ENCODE peak calls at places on chromosome 1, in four cellular contexts. G is A673, B is mesendoderm, H is NCI-H2029. U is an unnamed sample.

GRCh38 chr1:232040260-232040659 is 413.7 kb downstream of the DISC1 start:
- DNase-seq in H (no peak), B (no peak), G (no peak), U (no peak)

GRCh38 chr1:62333431-62333830 is 14.2 kb upstream of the KANK4 start:
- DNase-seq in B (no peak), H (no peak), G (no peak), U (no peak)

GRCh38 chr1:7363481-7363880 is 407.6 kb upstream of the VAMP3 start:
- DNase-seq in B (no peak), H (no peak), G (no peak), U (no peak)

GRCh38 chr1:181675625-181676024 is 192.3 kb downstream of the CACNA1E start:
- DNase-seq in B (no peak), H (no peak), G (no peak), U (peak; percentile 86)

GRCh38 chr1:96978431-96978830 is 256.8 kb downstream of the PTBP2 start:
- DNase-seq in G (peak; percentile 75), B (no peak), H (no peak), U (no peak)

GRCh38 chr1:202144510-202145324 is at the start of gene ARL8A:
- DNase-seq in G (peak; percentile 60), B (no peak), H (no peak), U (no peak)

GRCh38 chr1:160104520-160104885 is 6.1 kb upstream of the IGSF8 start:
- DNase-seq in G (no peak), H (no peak), B (no peak), U (no peak)

GRCh38 chr1:155241851-155242264 is 13.4 kb downstream of the ENTREP3 start:
- DNase-seq in G (no peak), B (no peak), H (no peak), U (no peak)

GRCh38 chr1:22039594-22040347 is 12.7 kb upstream of the CDC42 start:
- DNase-seq in H (peak; percentile 89), B (peak; percentile 77), G (peak; percentile 66), U (no peak)

GRCh38 chr1:86965827-86966182 is 51.4 kb downstream of the HS2ST1 start:
- DNase-seq in G (no peak), H (no peak), B (no peak), U (no peak)

GRCh38 chr1:215551806-215552205 is 15.3 kb upstream of the KCTD3 start:
- DNase-seq in G (no peak), B (no peak), H (no peak), U (no peak)

GRCh38 chr1:158998781-158999161 is 10.9 kb upstream of the IFI16 start:
- DNase-seq in G (peak; percentile 71), H (peak; percentile 68), B (peak; percentile 68), U (peak; percentile 65)

GRCh38 chr1:31575373-31576140 is 758 bp upstream of the TINAGL1 start:
- DNase-seq in H (peak; percentile 30), B (peak; percentile 39), G (no peak), U (no peak)

GRCh38 chr1:21149430-21149861 is 27.3 kb downstream of the EIF4G3 start:
- DNase-seq in B (peak; percentile 78), H (peak; percentile 41), G (peak; percentile 22), U (no peak)

GRCh38 chr1:216723274-216723780 is at the start of gene ESRRG:
- DNase-seq in H (peak; percentile 17), B (peak; percentile 83), G (peak; percentile 43), U (peak; percentile 65)

GRCh38 chr1:13871916-13872315 is 171.9 kb downstream of the PRDM2 start:
- DNase-seq in G (no peak), H (no peak), B (no peak), U (no peak)

U was measured in neuronal stem cell.